ENCODE peak calls at places on chromosomes 5 and 9, in six cellular contexts. X is A549, R is endothelial cell of umbilical vein, N is K562, B is GM12878, Y is NB4. H is an unnamed sample.
A peak's percentile ranks its signal among the peaks of the same experiment; 100 is the strongest.

GRCh38 chr5:137706841-137707240 is 29.0 kb downstream of the KLHL3 start:
- DNase-seq in N (no peak), Y (no peak), R (peak; percentile 77), X (no peak), B (no peak), H (no peak)

GRCh38 chr5:101080485-101081240 is 177.6 kb upstream of the ST8SIA4 start:
- DNase-seq in X (no peak), N (no peak), R (peak; percentile 24), B (no peak), Y (no peak), H (no peak)

GRCh38 chr5:167837127-167837526 is 454.3 kb upstream of the WWC1 start:
- DNase-seq in N (no peak), Y (no peak), X (no peak), R (no peak), B (no peak), H (no peak)

GRCh38 chr9:93661591-93661990 is 85.2 kb downstream of the PHF2 start:
- DNase-seq in Y (no peak), X (no peak), B (no peak), R (no peak), N (no peak), H (no peak)

GRCh38 chr9:125189011-125189360 is 617 bp downstream of the PPP6C start:
- DNase-seq in B (no peak), Y (peak; percentile 55), X (no peak), R (peak; percentile 24), N (no peak), H (no peak)

GRCh38 chr5:38667499-38667776 is 111.0 kb upstream of the LIFR start:
- DNase-seq in B (no peak), Y (no peak), X (no peak), R (no peak), N (no peak), H (no peak)

GRCh38 chr9:95742821-95743220 is 132.7 kb upstream of the ERCC6L2 start:
- DNase-seq in B (no peak), N (no peak), Y (no peak), X (no peak), R (peak; percentile 11), H (no peak)

GRCh38 chr5:32506809-32507208 is 62.3 kb upstream of the ZFR start:
- DNase-seq in X (no peak), R (no peak), N (no peak), B (no peak), Y (no peak), H (no peak)

GRCh38 chr5:145943674-145944121 is 7.3 kb downstream of the SH3RF2 start:
- DNase-seq in B (no peak), X (no peak), N (no peak), Y (peak; percentile 57), R (no peak), H (no peak)

GRCh38 chr5:83102581-83102980 is 25.2 kb downstream of the XRCC4 start:
- DNase-seq in Y (no peak), X (no peak), R (no peak), B (no peak), N (no peak), H (no peak)

GRCh38 chr5:151570512-151571269 is 20.4 kb downstream of the FAT2 start:
- DNase-seq in R (no peak), B (no peak), X (no peak), N (no peak), Y (no peak), H (no peak)

GRCh38 chr5:1511651-1512540 is 11.9 kb downstream of the LPCAT1 start:
- DNase-seq in R (no peak), Y (peak; percentile 46), N (no peak), B (no peak), X (peak; percentile 56), H (no peak)

GRCh38 chr5:10579537-10580521 is 16.0 kb downstream of the ANKRD33B start:
- DNase-seq in R (no peak), X (no peak), N (no peak), B (no peak), Y (no peak), H (no peak)

GRCh38 chr9:10612649-10613398 is at the start of gene PTPRD:
- DNase-seq in N (peak; percentile 4), B (no peak), R (no peak), Y (no peak), X (peak; percentile 40), H (peak; percentile 32)

GRCh38 chr5:116759860-116760644 is 185.4 kb upstream of the SEMA6A start:
- DNase-seq in Y (no peak), B (no peak), N (no peak), R (no peak), X (no peak), H (peak; percentile 63)

GRCh38 chr9:94852373-94852772 is 125.9 kb downstream of the AOPEP start:
- DNase-seq in R (no peak), X (no peak), B (no peak), Y (no peak), N (no peak), H (peak; percentile 46)

GRCh38 chr5:126552614-126553013 is 42.4 kb downstream of the ALDH7A1 start:
- DNase-seq in X (no peak), B (no peak), R (no peak), N (no peak), Y (no peak), H (no peak)

GRCh38 chr5:73672130-73672529 is 46.1 kb downstream of the ARHGEF28 start:
- DNase-seq in X (no peak), R (no peak), N (peak; percentile 12), Y (no peak), B (no peak), H (no peak)

GRCh38 chr5:158559643-158560042 is 540.1 kb downstream of the EBF1 start:
- DNase-seq in B (peak; percentile 25), X (no peak), Y (no peak), R (no peak), N (no peak), H (no peak)

GRCh38 chr5:61397238-61397637 is 65.2 kb downstream of the ZSWIM6 start:
- DNase-seq in N (no peak), X (no peak), R (peak; percentile 24), B (no peak), Y (peak; percentile 55), H (no peak)

GRCh38 chr5:150208187-150209015 is 18.5 kb downstream of the SLC6A7 start:
- DNase-seq in R (no peak), X (peak; percentile 59), N (no peak), B (no peak), Y (no peak), H (no peak)

GRCh38 chr9:35338086-35338485 is 151.8 kb upstream of the RUSC2 start:
- DNase-seq in Y (no peak), R (no peak), B (no peak), N (no peak), X (no peak), H (no peak)

GRCh38 chr5:60514152-60514551 is 185.8 kb downstream of the DEPDC1B start:
- DNase-seq in Y (peak; percentile 3), N (no peak), B (no peak), R (no peak), X (no peak), H (no peak)

GRCh38 chr5:146461319-146461718 is 14.2 kb downstream of the TCERG1 start:
- DNase-seq in X (no peak), R (peak; percentile 90), N (no peak), Y (no peak), B (no peak), H (no peak)

GRCh38 chr9:74573792-74574191 is 76.7 kb downstream of the RORB start:
- DNase-seq in N (no peak), B (no peak), Y (peak; percentile 52), X (no peak), R (no peak), H (no peak)

GRCh38 chr9:74444389-74444788 is 52.7 kb upstream of the RORB start:
- DNase-seq in R (no peak), B (no peak), X (no peak), N (no peak), Y (no peak), H (no peak)

GRCh38 chr5:180670586-180671359 is 21.4 kb upstream of the FLT4 start:
- DNase-seq in X (peak; percentile 40), B (peak; percentile 15), N (peak; percentile 66), Y (peak; percentile 82), R (peak; percentile 78), H (peak; percentile 19)

GRCh38 chr5:75053286-75054109 is 1.1 kb upstream of the GCNT4 start:
- DNase-seq in B (no peak), R (peak; percentile 68), Y (peak; percentile 48), N (peak; percentile 8), X (peak; percentile 40), H (peak; percentile 16)

GRCh38 chr5:44002381-44002901 is 386.8 kb downstream of the FGF10 start:
- DNase-seq in Y (no peak), N (no peak), B (no peak), X (peak; percentile 36), R (no peak), H (peak; percentile 98)

GRCh38 chr9:88418715-88419540 is 30.7 kb downstream of the SPIN1 start:
- DNase-seq in Y (peak; percentile 28), B (no peak), R (peak; percentile 15), X (no peak), N (no peak), H (no peak)

GRCh38 chr5:23204111-23204510 is 303.3 kb upstream of the PRDM9 start:
- DNase-seq in R (no peak), X (no peak), Y (no peak), B (no peak), N (no peak), H (no peak)

GRCh38 chr5:23208959-23209431 is 298.4 kb upstream of the PRDM9 start:
- DNase-seq in B (peak; percentile 9), R (no peak), N (peak; percentile 26), X (peak; percentile 12), Y (peak; percentile 78), H (peak; percentile 39)
- TF ChIP-seq MYC in B (no peak), R (no peak), N (no peak), X (no peak), Y (no peak), H (no peak)

DNA sequence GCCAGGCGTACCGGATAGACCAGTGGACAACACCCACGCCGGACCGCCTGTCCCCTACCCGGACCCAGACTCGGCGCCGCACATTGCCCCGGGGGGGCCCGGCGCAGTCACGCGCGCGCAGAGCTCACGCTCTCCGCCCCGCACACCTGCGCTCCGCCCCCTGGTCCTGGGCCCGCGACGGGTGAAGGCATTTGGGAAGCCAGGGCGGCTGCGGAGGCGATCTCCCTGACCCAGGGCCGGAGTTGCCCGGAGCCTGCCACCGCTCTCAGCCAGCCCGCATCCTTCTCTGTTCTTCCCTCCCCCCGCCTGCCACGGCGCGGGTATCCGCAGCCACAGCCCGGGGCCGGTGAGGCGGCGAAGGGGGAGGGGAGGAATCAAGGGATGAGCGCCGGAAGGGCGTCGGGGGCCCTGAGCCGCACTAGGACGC is 482 bp downstream of the RELL2 start:
- DNase-seq in R (no peak), N (peak; percentile 67), Y (peak; percentile 35), B (no peak), X (peak; percentile 45), H (no peak)
- TF ChIP-seq MYC in R (no peak), N (no peak), Y (no peak), B (no peak), X (no peak), H (peak; percentile 64)

GRCh38 chr5:143920772-143921171 is 108.8 kb downstream of the HMHB1 start:
- DNase-seq in R (peak; percentile 13), B (no peak), X (no peak), Y (no peak), N (no peak), H (no peak)
- TF ChIP-seq MYC in R (no peak), B (no peak), X (no peak), Y (no peak), N (no peak), H (no peak)

DNA sequence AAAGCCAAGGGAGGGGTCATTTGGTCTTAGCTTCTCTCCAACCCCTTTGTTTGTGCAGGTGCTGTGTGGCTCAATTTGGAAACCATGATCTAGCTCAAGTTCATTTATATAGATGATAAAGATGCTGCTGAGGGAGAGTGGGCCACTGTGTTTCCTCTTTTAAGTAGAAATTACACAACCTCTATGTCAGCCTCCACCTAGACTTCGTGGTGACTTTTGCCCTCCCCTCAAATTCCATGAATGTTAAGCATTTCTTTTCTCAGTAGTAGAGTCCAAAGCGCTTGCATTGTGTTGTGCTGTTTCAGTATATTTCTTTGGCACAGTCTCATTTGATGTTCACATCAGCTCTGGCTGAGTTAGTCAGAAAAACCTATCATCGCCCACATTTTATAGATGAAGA is 241.4 kb downstream of the ARHGAP26 start:
- DNase-seq in X (no peak), B (no peak), N (no peak), Y (peak; percentile 67), R (no peak), H (peak; percentile 92)
- TF ChIP-seq MYC in X (no peak), B (no peak), N (no peak), Y (no peak), R (no peak), H (no peak)